ENCODE peak calls at places on chromosomes 12 and 14, in seven cellular contexts. One of them, this sample, is unnamed.

GRCh38 chr12:14261096-14261495 is 104.4 kb upstream of the ATF7IP start:
- DNase-seq in activated naive CD4-positive, alpha-beta T cell treated with anti-CD3 and anti-CD28 coated beads for 36 hours: no peak
- DNase-seq in activated CD4-positive, alpha-beta T cell treated with anti-CD3 and anti-CD28 coated beads, Interleukin-2, amount 50 U/mL, for 24 hours: no peak
- DNase-seq in endothelial cell: no peak
- DNase-seq in activated gamma-delta T cell treated with Interleukin-2 at 50 U/mL for 16 hours: no peak
- DNase-seq in SIG-M5: no peak
- DNase-seq in GM23338: peak
- DNase-seq in this sample: peak

GRCh38 chr14:70785556-70785955 is 23.8 kb downstream of the MAP3K9 start:
- DNase-seq in activated naive CD4-positive, alpha-beta T cell treated with anti-CD3 and anti-CD28 coated beads for 36 hours: no peak
- DNase-seq in SIG-M5: no peak
- DNase-seq in GM23338: no peak
- DNase-seq in activated gamma-delta T cell treated with Interleukin-2 at 50 U/mL for 16 hours: no peak
- DNase-seq in endothelial cell: no peak
- DNase-seq in activated CD4-positive, alpha-beta T cell treated with anti-CD3 and anti-CD28 coated beads, Interleukin-2, amount 50 U/mL, for 24 hours: no peak
- DNase-seq in this sample: no peak

GRCh38 chr12:25155031-25155576 is 39.9 kb downstream of the DNAI7 start:
- DNase-seq in activated CD4-positive, alpha-beta T cell treated with anti-CD3 and anti-CD28 coated beads, Interleukin-2, amount 50 U/mL, for 24 hours: no peak
- DNase-seq in SIG-M5: no peak
- DNase-seq in activated naive CD4-positive, alpha-beta T cell treated with anti-CD3 and anti-CD28 coated beads for 36 hours: no peak
- DNase-seq in GM23338: peak
- DNase-seq in activated gamma-delta T cell treated with Interleukin-2 at 50 U/mL for 16 hours: no peak
- DNase-seq in endothelial cell: no peak
- DNase-seq in this sample: no peak

GRCh38 chr12:1796515-1797010 is 23.8 kb upstream of the LRTM2 start:
- DNase-seq in activated gamma-delta T cell treated with Interleukin-2 at 50 U/mL for 16 hours: peak
- DNase-seq in activated naive CD4-positive, alpha-beta T cell treated with anti-CD3 and anti-CD28 coated beads for 36 hours: peak
- DNase-seq in SIG-M5: no peak
- DNase-seq in GM23338: peak
- DNase-seq in endothelial cell: no peak
- DNase-seq in activated CD4-positive, alpha-beta T cell treated with anti-CD3 and anti-CD28 coated beads, Interleukin-2, amount 50 U/mL, for 24 hours: no peak
- DNase-seq in this sample: no peak

GRCh38 chr14:72647782-72648181 is 246.1 kb downstream of the DPF3 start:
- DNase-seq in activated gamma-delta T cell treated with Interleukin-2 at 50 U/mL for 16 hours: no peak
- DNase-seq in activated CD4-positive, alpha-beta T cell treated with anti-CD3 and anti-CD28 coated beads, Interleukin-2, amount 50 U/mL, for 24 hours: no peak
- DNase-seq in GM23338: no peak
- DNase-seq in SIG-M5: no peak
- DNase-seq in activated naive CD4-positive, alpha-beta T cell treated with anti-CD3 and anti-CD28 coated beads for 36 hours: no peak
- DNase-seq in endothelial cell: no peak
- DNase-seq in this sample: no peak

GRCh38 chr12:10016881-10017280 is 6.5 kb downstream of the CLEC12B start:
- DNase-seq in GM23338: no peak
- DNase-seq in activated naive CD4-positive, alpha-beta T cell treated with anti-CD3 and anti-CD28 coated beads for 36 hours: no peak
- DNase-seq in activated gamma-delta T cell treated with Interleukin-2 at 50 U/mL for 16 hours: no peak
- DNase-seq in endothelial cell: no peak
- DNase-seq in SIG-M5: no peak
- DNase-seq in activated CD4-positive, alpha-beta T cell treated with anti-CD3 and anti-CD28 coated beads, Interleukin-2, amount 50 U/mL, for 24 hours: no peak
- DNase-seq in this sample: no peak

GRCh38 chr12:95413576-95413975 is 60.4 kb upstream of the METAP2 start:
- DNase-seq in activated naive CD4-positive, alpha-beta T cell treated with anti-CD3 and anti-CD28 coated beads for 36 hours: no peak
- DNase-seq in activated gamma-delta T cell treated with Interleukin-2 at 50 U/mL for 16 hours: no peak
- DNase-seq in GM23338: no peak
- DNase-seq in SIG-M5: no peak
- DNase-seq in endothelial cell: no peak
- DNase-seq in activated CD4-positive, alpha-beta T cell treated with anti-CD3 and anti-CD28 coated beads, Interleukin-2, amount 50 U/mL, for 24 hours: no peak
- DNase-seq in this sample: no peak

GRCh38 chr12:99810718-99811593 is 163.4 kb downstream of the GARIN6 start:
- DNase-seq in activated naive CD4-positive, alpha-beta T cell treated with anti-CD3 and anti-CD28 coated beads for 36 hours: no peak
- DNase-seq in endothelial cell: no peak
- DNase-seq in activated CD4-positive, alpha-beta T cell treated with anti-CD3 and anti-CD28 coated beads, Interleukin-2, amount 50 U/mL, for 24 hours: no peak
- DNase-seq in activated gamma-delta T cell treated with Interleukin-2 at 50 U/mL for 16 hours: no peak
- DNase-seq in GM23338: peak
- DNase-seq in SIG-M5: no peak
- DNase-seq in this sample: peak

GRCh38 chr12:32988982-32989381 is 92.4 kb upstream of the PKP2 start:
- DNase-seq in activated gamma-delta T cell treated with Interleukin-2 at 50 U/mL for 16 hours: no peak
- DNase-seq in endothelial cell: no peak
- DNase-seq in SIG-M5: no peak
- DNase-seq in activated naive CD4-positive, alpha-beta T cell treated with anti-CD3 and anti-CD28 coated beads for 36 hours: no peak
- DNase-seq in GM23338: peak
- DNase-seq in activated CD4-positive, alpha-beta T cell treated with anti-CD3 and anti-CD28 coated beads, Interleukin-2, amount 50 U/mL, for 24 hours: no peak
- DNase-seq in this sample: no peak

GRCh38 chr12:16880864-16881285 is 274.9 kb upstream of the LMO3 start:
- DNase-seq in activated CD4-positive, alpha-beta T cell treated with anti-CD3 and anti-CD28 coated beads, Interleukin-2, amount 50 U/mL, for 24 hours: no peak
- DNase-seq in activated naive CD4-positive, alpha-beta T cell treated with anti-CD3 and anti-CD28 coated beads for 36 hours: no peak
- DNase-seq in GM23338: peak
- DNase-seq in endothelial cell: no peak
- DNase-seq in activated gamma-delta T cell treated with Interleukin-2 at 50 U/mL for 16 hours: no peak
- DNase-seq in SIG-M5: no peak
- DNase-seq in this sample: peak

GRCh38 chr12:111488271-111488670 is 82.5 kb downstream of the SH2B3 start:
- DNase-seq in activated naive CD4-positive, alpha-beta T cell treated with anti-CD3 and anti-CD28 coated beads for 36 hours: no peak
- DNase-seq in activated gamma-delta T cell treated with Interleukin-2 at 50 U/mL for 16 hours: no peak
- DNase-seq in endothelial cell: no peak
- DNase-seq in GM23338: no peak
- DNase-seq in SIG-M5: no peak
- DNase-seq in activated CD4-positive, alpha-beta T cell treated with anti-CD3 and anti-CD28 coated beads, Interleukin-2, amount 50 U/mL, for 24 hours: no peak
- DNase-seq in this sample: no peak

GRCh38 chr14:63895510-63895909 is 42.7 kb downstream of the SYNE2 start:
- DNase-seq in GM23338: no peak
- DNase-seq in activated gamma-delta T cell treated with Interleukin-2 at 50 U/mL for 16 hours: no peak
- DNase-seq in activated CD4-positive, alpha-beta T cell treated with anti-CD3 and anti-CD28 coated beads, Interleukin-2, amount 50 U/mL, for 24 hours: no peak
- DNase-seq in SIG-M5: no peak
- DNase-seq in endothelial cell: no peak
- DNase-seq in activated naive CD4-positive, alpha-beta T cell treated with anti-CD3 and anti-CD28 coated beads for 36 hours: no peak
- DNase-seq in this sample: no peak

GRCh38 chr12:52890417-52890816 is 14.5 kb downstream of the KRT8 start:
- DNase-seq in activated CD4-positive, alpha-beta T cell treated with anti-CD3 and anti-CD28 coated beads, Interleukin-2, amount 50 U/mL, for 24 hours: no peak
- DNase-seq in SIG-M5: no peak
- DNase-seq in activated gamma-delta T cell treated with Interleukin-2 at 50 U/mL for 16 hours: no peak
- DNase-seq in activated naive CD4-positive, alpha-beta T cell treated with anti-CD3 and anti-CD28 coated beads for 36 hours: no peak
- DNase-seq in GM23338: no peak
- DNase-seq in endothelial cell: no peak
- DNase-seq in this sample: no peak

GRCh38 chr12:82800185-82800584 is 113.5 kb downstream of the TMTC2 start:
- DNase-seq in activated naive CD4-positive, alpha-beta T cell treated with anti-CD3 and anti-CD28 coated beads for 36 hours: no peak
- DNase-seq in activated CD4-positive, alpha-beta T cell treated with anti-CD3 and anti-CD28 coated beads, Interleukin-2, amount 50 U/mL, for 24 hours: no peak
- DNase-seq in SIG-M5: no peak
- DNase-seq in activated gamma-delta T cell treated with Interleukin-2 at 50 U/mL for 16 hours: no peak
- DNase-seq in endothelial cell: no peak
- DNase-seq in GM23338: no peak
- DNase-seq in this sample: no peak

This sample was measured in BE2C.